ENCODE peak calls at places on chromosomes 3 and 15, in six cellular contexts. One of them, this sample, is unnamed.

GRCh38 chr3:36649078-36649477 is 115.3 kb downstream of the DCLK3 start:
- DNase-seq in effector CD8-positive, alpha-beta T cell: no peak
- DNase-seq in upper lobe of right lung: no peak
- DNase-seq in GM23248: peak; percentile 37
- DNase-seq in EL: no peak
- DNase-seq in iris pigment epithelial cell: no peak
- DNase-seq in this sample: no peak

GRCh38 chr15:64507293-64507802 is 47.0 kb downstream of the ZNF609 start:
- DNase-seq in effector CD8-positive, alpha-beta T cell: no peak
- DNase-seq in upper lobe of right lung: peak; percentile 80
- DNase-seq in GM23248: peak; percentile 87
- DNase-seq in EL: peak; percentile 46
- DNase-seq in iris pigment epithelial cell: peak; percentile 95
- DNase-seq in this sample: peak; percentile 46

GRCh38 chr3:150114873-150115570 is 144.3 kb upstream of the PFN2 start:
- DNase-seq in effector CD8-positive, alpha-beta T cell: no peak
- DNase-seq in upper lobe of right lung: no peak
- DNase-seq in GM23248: peak; percentile 73
- DNase-seq in EL: peak; percentile 61
- DNase-seq in iris pigment epithelial cell: peak; percentile 83
- DNase-seq in this sample: no peak

GRCh38 chr3:117671707-117672318 is 962.2 kb downstream of the TUSC7 start:
- DNase-seq in effector CD8-positive, alpha-beta T cell: no peak
- DNase-seq in upper lobe of right lung: no peak
- DNase-seq in GM23248: no peak
- DNase-seq in EL: no peak
- DNase-seq in iris pigment epithelial cell: no peak
- DNase-seq in this sample: no peak

GRCh38 chr3:122025296-122025695 is 3.2 kb upstream of the ILDR1 start:
- DNase-seq in effector CD8-positive, alpha-beta T cell: no peak
- DNase-seq in upper lobe of right lung: no peak
- DNase-seq in GM23248: no peak
- DNase-seq in EL: no peak
- DNase-seq in iris pigment epithelial cell: no peak
- DNase-seq in this sample: no peak

GRCh38 chr3:189186093-189186492 is 14.3 kb downstream of the TPRG1 start:
- DNase-seq in effector CD8-positive, alpha-beta T cell: no peak
- DNase-seq in upper lobe of right lung: no peak
- DNase-seq in GM23248: peak; percentile 54
- DNase-seq in EL: peak; percentile 38
- DNase-seq in iris pigment epithelial cell: peak; percentile 74
- DNase-seq in this sample: no peak

GRCh38 chr3:113404637-113405036 is 36.7 kb downstream of the CFAP44 start:
- DNase-seq in effector CD8-positive, alpha-beta T cell: no peak
- DNase-seq in upper lobe of right lung: no peak
- DNase-seq in GM23248: no peak
- DNase-seq in EL: no peak
- DNase-seq in iris pigment epithelial cell: no peak
- DNase-seq in this sample: no peak

GRCh38 chr3:129045675-129046036 is 14.9 kb upstream of the GP9 start:
- DNase-seq in effector CD8-positive, alpha-beta T cell: peak; percentile 33
- DNase-seq in upper lobe of right lung: no peak
- DNase-seq in GM23248: peak; percentile 40
- DNase-seq in EL: no peak
- DNase-seq in iris pigment epithelial cell: no peak
- DNase-seq in this sample: no peak

GRCh38 chr3:180383332-180384020 is 218.5 kb upstream of the TTC14 start:
- DNase-seq in effector CD8-positive, alpha-beta T cell: no peak
- DNase-seq in upper lobe of right lung: no peak
- DNase-seq in GM23248: peak; percentile 19
- DNase-seq in EL: peak; percentile 24
- DNase-seq in iris pigment epithelial cell: peak; percentile 26
- DNase-seq in this sample: no peak

GRCh38 chr3:123816673-123817207 is 67.4 kb downstream of the MYLK start:
- DNase-seq in effector CD8-positive, alpha-beta T cell: no peak
- DNase-seq in upper lobe of right lung: no peak
- DNase-seq in GM23248: peak; percentile 73
- DNase-seq in EL: peak; percentile 95
- DNase-seq in iris pigment epithelial cell: peak; percentile 74
- DNase-seq in this sample: peak; percentile 59

GRCh38 chr3:30342319-30343060 is 263.9 kb upstream of the TGFBR2 start:
- DNase-seq in effector CD8-positive, alpha-beta T cell: no peak
- DNase-seq in upper lobe of right lung: no peak
- DNase-seq in GM23248: peak; percentile 95
- DNase-seq in EL: peak; percentile 95
- DNase-seq in iris pigment epithelial cell: peak; percentile 96
- DNase-seq in this sample: peak; percentile 93